ENCODE peak calls at places on chromosomes 12 and 14, in seven cellular contexts. A, Y, P, C, U, K and X are unnamed samples.

GRCh38 chr14:100529561-100530031 is 57.6 kb downstream of the BEGAIN start:
- DNase-seq in A (no peak), Y (no peak), P (no peak), C (no peak), U (no peak), K (no peak), X (no peak)

GRCh38 chr12:80763874-80764273 is 47.2 kb downstream of the MYF5 start:
- DNase-seq in A (peak; percentile 77), Y (no peak), P (no peak), C (no peak), U (peak; percentile 34), K (no peak), X (peak; percentile 78)

GRCh38 chr12:75666980-75667359 is 155.6 kb upstream of the KRR1 start:
- DNase-seq in A (peak; percentile 78), Y (no peak), P (no peak), C (no peak), U (no peak), K (no peak), X (peak; percentile 84)

GRCh38 chr12:109994262-109995175 is 1.6 kb downstream of the GIT2 start:
- DNase-seq in A (peak; percentile 50), Y (no peak), P (no peak), C (no peak), U (no peak), K (no peak), X (peak; percentile 8)

GRCh38 chr12:102816816-102817434 is 100.1 kb downstream of the PAH start:
- DNase-seq in A (peak; percentile 44), Y (peak; percentile 14), P (no peak), C (no peak), U (no peak), K (no peak), X (peak; percentile 14)

GRCh38 chr14:88013750-88014349 is 8.9 kb downstream of the GPR65 start:
- DNase-seq in A (peak; percentile 84), Y (peak; percentile 37), P (no peak), C (peak; percentile 8), U (peak; percentile 65), K (no peak), X (peak; percentile 68)

GRCh38 chr14:57987596-57988300 is 121.9 kb upstream of the SLC35F4 start:
- DNase-seq in A (no peak), Y (no peak), P (no peak), C (no peak), U (no peak), K (no peak), X (no peak)

GRCh38 chr14:75258079-75258802 is 20.4 kb upstream of the FOS start:
- DNase-seq in A (peak; percentile 82), Y (no peak), P (no peak), C (no peak), U (no peak), K (no peak), X (peak; percentile 14)

GRCh38 chr12:33605776-33606175 is 166.2 kb upstream of the SYT10 start:
- DNase-seq in A (peak; percentile 39), Y (no peak), P (no peak), C (no peak), U (peak; percentile 9), K (no peak), X (no peak)

GRCh38 chr12:64696065-64696741 is 63.0 kb downstream of the GNS start:
- DNase-seq in A (peak; percentile 66), Y (no peak), P (no peak), C (no peak), U (no peak), K (no peak), X (peak; percentile 53)

GRCh38 chr12:101713059-101713682 is 15.7 kb downstream of the CHPT1 start:
- DNase-seq in A (no peak), Y (no peak), P (no peak), C (no peak), U (no peak), K (no peak), X (no peak)

GRCh38 chr12:54251667-54252284 is 28.1 kb downstream of the CBX5 start:
- DNase-seq in A (peak; percentile 74), Y (no peak), P (no peak), C (no peak), U (no peak), K (no peak), X (peak; percentile 51)

GRCh38 chr12:12903642-12904609 is 12.6 kb downstream of the GPRC5A start:
- DNase-seq in A (no peak), Y (no peak), P (no peak), C (no peak), U (peak; percentile 12), K (no peak), X (no peak)

GRCh38 chr12:75481013-75481705 is 604 bp downstream of the GLIPR1 start:
- DNase-seq in A (peak; percentile 48), Y (peak; percentile 24), P (no peak), C (no peak), U (no peak), K (no peak), X (peak; percentile 48)

DNA sequence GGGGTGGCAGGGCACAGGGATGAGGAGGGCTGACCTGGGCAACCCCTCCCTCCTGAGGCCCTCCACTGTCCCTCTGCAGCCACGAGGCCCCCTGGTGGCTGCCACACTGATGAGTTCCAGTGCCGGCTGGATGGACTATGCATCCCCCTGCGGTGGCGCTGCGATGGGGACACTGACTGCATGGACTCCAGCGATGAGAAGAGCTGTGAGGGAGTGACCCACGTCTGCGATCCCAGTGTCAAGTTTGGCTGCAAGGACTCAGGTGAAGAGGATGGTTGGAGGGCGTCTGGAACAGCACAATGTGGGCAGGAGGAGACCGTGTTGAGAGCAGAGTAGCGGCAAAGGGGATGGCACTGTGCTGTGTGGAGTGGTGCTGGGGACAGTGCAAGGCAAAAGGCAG is 25.7 kb upstream of the LRP1-AS start:
- DNase-seq in A (peak; percentile 24), Y (no peak), P (no peak), C (no peak), U (peak; percentile 65), K (peak; percentile 19), X (no peak)
- TF ChIP-seq CTCF in A (peak; percentile 56), Y (peak; percentile 73), P (peak; percentile 54), C (peak; percentile 63), U (peak; percentile 66), K (peak; percentile 82), X (peak; percentile 67)

GRCh38 chr12:107525063-107525718 is 160.4 kb upstream of the PWP1 start:
- DNase-seq in A (no peak), Y (no peak), P (no peak), C (no peak), U (no peak), K (no peak), X (no peak)

GRCh38 chr12:107521826-107522355 is 163.7 kb upstream of the PWP1 start:
- DNase-seq in A (no peak), Y (no peak), P (no peak), C (no peak), U (no peak), K (no peak), X (no peak)

GRCh38 chr12:107523760-107524558 is 161.6 kb upstream of the PWP1 start:
- DNase-seq in A (no peak), Y (no peak), P (no peak), C (no peak), U (no peak), K (no peak), X (no peak)

GRCh38 chr12:107519906-107520859 is 165.4 kb upstream of the PWP1 start:
- DNase-seq in A (no peak), Y (no peak), P (no peak), C (no peak), U (no peak), K (no peak), X (no peak)

DNA sequence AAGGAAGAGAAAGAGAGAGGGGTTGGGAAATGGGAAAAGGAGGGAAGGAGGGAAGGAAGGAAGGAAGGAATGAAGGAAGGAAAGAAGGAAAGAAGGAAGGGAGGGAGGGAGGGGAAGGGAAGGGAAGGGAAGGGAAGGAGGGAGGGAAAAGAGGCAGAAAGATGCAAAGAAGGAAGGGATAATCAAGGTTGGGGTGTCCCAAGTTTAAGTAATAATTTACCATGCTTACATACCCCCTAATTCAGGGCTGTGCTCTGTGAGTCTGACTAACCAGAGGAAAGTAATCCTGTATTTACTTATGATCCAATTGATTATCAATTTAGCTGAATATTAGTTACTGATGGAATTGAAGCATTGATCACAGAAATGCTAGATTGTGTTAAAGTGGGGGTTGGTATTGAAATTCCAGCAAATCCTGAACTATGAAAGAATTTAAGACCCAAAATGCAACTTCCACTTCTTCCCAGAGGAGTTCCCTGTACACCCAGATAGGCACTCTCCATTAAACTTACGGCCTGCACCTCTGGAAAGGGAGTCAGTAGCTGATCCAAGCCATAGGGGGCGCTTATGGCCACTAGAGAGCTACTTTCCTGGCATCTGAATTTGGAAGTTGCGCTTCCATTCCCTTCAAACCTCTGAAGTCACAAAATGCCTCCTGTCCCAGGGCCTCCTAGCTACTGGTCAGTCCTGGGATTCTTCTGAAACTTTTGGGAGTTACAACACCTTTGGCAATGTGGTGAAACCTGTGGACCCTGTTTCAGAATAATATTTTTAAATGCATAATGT is 162.7 kb upstream of the PWP1 start:
- DNase-seq in A (no peak), Y (no peak), P (no peak), C (no peak), U (peak; percentile 29), K (peak; percentile 23), X (no peak)
- TF ChIP-seq CTCF in A (peak; percentile 16), Y (peak; percentile 37), P (no peak), C (peak; percentile 28), U (peak; percentile 37), K (peak; percentile 77), X (peak; percentile 32)

DNA sequence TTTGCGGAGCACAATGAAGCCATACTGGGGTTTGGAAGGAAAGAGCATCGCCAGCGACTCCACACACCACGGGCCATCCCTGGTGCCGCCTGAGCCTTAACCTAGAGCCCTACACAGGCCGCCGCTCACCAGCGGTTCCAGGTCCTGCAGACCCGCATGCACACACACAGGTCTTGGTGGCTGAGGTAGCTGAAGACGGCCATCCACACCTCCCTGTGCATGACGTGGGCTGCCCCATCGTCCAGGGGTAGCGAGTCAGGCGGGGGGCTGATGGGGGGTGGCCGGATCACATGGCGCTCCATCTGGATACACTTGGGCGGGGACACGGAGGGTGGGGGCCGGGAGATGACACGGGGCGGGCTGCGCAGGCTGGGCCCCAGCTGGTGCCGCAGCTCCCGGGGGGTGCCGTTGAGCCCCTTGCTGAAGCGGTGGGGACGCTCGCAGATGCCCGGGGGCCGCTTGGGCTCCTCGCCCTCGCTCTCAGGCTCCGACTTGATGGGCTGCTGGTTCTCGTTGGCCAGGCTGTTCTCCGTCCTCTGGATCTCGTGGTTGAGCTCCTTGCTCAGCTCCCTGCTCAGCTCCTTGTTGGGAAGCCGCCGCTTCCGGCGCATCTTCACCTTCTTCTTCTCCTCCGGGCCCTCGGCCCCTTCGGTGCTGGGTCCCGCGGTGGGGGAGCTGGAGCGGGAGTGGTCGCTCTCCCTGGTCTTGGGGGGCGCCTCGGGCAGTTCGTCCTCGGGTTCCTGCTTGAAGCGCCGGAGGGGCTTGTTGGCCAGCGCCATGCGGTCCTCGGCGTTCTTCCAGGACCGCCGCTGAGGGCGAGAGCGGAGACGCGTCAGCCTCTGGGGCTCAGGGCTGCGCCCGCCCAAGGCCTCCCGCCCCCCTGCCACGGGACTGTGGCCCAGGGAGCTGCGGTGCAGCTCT is 42.4 kb downstream of the RNF34 start:
- DNase-seq in A (no peak), Y (no peak), P (no peak), C (no peak), U (no peak), K (no peak), X (no peak)
- TF ChIP-seq CTCF in A (no peak), Y (no peak), P (no peak), C (no peak), U (no peak), K (no peak), X (no peak)

DNA sequence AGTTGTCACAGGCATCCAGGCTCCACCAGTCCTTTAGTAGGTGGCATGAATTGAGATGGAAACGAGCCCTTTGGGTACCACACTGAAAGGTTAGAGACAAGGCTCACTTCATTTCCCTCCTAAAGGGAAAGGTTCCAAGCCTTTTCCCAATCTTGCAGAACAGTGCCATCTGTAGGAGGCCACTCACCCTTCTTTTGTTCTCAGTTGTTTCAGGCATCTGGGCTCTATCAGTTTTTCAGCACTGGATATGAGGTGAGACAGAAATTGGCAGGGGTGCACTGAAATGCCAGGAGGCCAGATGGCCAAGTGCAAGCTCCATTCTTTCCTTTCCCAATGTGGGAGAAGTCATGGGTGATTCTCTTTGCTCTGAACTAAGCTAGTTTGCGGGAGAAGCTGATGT is 15.2 kb downstream of the FBXO33 start:
- DNase-seq in A (peak; percentile 40), Y (no peak), P (no peak), C (no peak), U (no peak), K (no peak), X (no peak)
- TF ChIP-seq CTCF in A (peak; percentile 34), Y (peak; percentile 56), P (no peak), C (peak; percentile 31), U (no peak), K (peak; percentile 36), X (peak; percentile 29)